ENCODE peak calls at places on chromosomes 5 and 9, in nine cellular contexts. G is GM20000, F is GM13976, N is left lung, E is spleen, W is activated B cell treated with CpG ODN at 0.5 μM for 24 hours, I is pancreas, R is cardiac muscle cell, K is hepatocyte. U is an unnamed sample.

GRCh38 chr9:16265671-16266070 is 604.8 kb downstream of the BNC2 start:
- DNase-seq in E (no peak), N (no peak), R (no peak), F (no peak), G (no peak), I (no peak), W (no peak), K (no peak), U (no peak)

GRCh38 chr9:124216474-124217176 is 41.1 kb upstream of the NEK6 start:
- DNase-seq in W (peak; percentile 59), K (no peak), N (peak; percentile 72), I (no peak), F (peak; percentile 59), E (peak; percentile 93), R (no peak), G (peak; percentile 40), U (peak; percentile 72)

GRCh38 chr9:134871941-134872340 is 8.7 kb upstream of the FCN2 start:
- DNase-seq in F (no peak), K (no peak), W (no peak), R (peak; percentile 29), N (no peak), G (no peak), E (no peak), I (no peak), U (no peak)

GRCh38 chr9:113261917-113262671 is 13.3 kb downstream of the CDC26 start:
- DNase-seq in W (no peak), N (no peak), G (no peak), K (no peak), I (no peak), R (no peak), E (no peak), F (no peak), U (no peak)

GRCh38 chr5:123705741-123706140 is 193.8 kb downstream of the CSNK1G3 start:
- DNase-seq in F (no peak), I (no peak), N (no peak), K (no peak), G (no peak), R (peak; percentile 79), E (no peak), W (no peak), U (no peak)

GRCh38 chr9:70085241-70085640 is 41.6 kb downstream of the MAMDC2 start:
- DNase-seq in I (no peak), N (no peak), W (no peak), E (no peak), F (no peak), R (peak; percentile 65), K (peak; percentile 45), G (no peak), U (no peak)

GRCh38 chr5:15995206-15996052 is 184.2 kb downstream of the MARCHF11 start:
- DNase-seq in G (no peak), K (peak; percentile 28), I (no peak), F (no peak), E (no peak), R (peak; percentile 64), W (no peak), N (no peak), U (no peak)

GRCh38 chr5:2184024-2184362 is 301.3 kb upstream of the IRX4 start:
- DNase-seq in F (no peak), K (no peak), G (no peak), N (no peak), E (no peak), I (no peak), R (no peak), W (no peak), U (no peak)

GRCh38 chr9:115198018-115198417 is 80.1 kb upstream of the TNC start:
- DNase-seq in R (peak; percentile 37), G (no peak), K (no peak), F (no peak), E (no peak), W (no peak), N (peak; percentile 33), I (no peak), U (no peak)

GRCh38 chr5:9343146-9343850 is 202.6 kb downstream of the SEMA5A start:
- DNase-seq in I (no peak), G (no peak), F (no peak), W (no peak), R (no peak), K (no peak), E (no peak), N (no peak), U (no peak)

GRCh38 chr9:624935-625505 is 216.5 kb upstream of the DMRT1 start:
- DNase-seq in R (peak; percentile 49), K (no peak), W (no peak), F (no peak), G (no peak), I (no peak), E (no peak), N (no peak), U (no peak)

GRCh38 chr5:84724683-84725082 is 340.0 kb upstream of the EDIL3 start:
- DNase-seq in W (no peak), R (peak; percentile 46), K (no peak), N (no peak), I (no peak), E (no peak), F (no peak), G (no peak), U (no peak)

GRCh38 chr9:135156525-135157510 is 69.3 kb downstream of the OLFM1 start:
- DNase-seq in F (peak; percentile 69), E (no peak), I (peak; percentile 43), K (peak; percentile 88), G (peak; percentile 52), N (no peak), W (no peak), R (peak; percentile 69), U (no peak)

GRCh38 chr9:81499021-81499454 is 190.3 kb downstream of the TLE1 start:
- DNase-seq in N (no peak), K (peak; percentile 19), E (no peak), I (peak; percentile 11), R (peak; percentile 81), F (no peak), G (no peak), W (no peak), U (no peak)

GRCh38 chr9:127056446-127056845 is 66.0 kb downstream of the ANGPTL2 start:
- DNase-seq in G (no peak), K (no peak), E (no peak), N (no peak), W (no peak), R (no peak), I (no peak), F (no peak), U (no peak)

DNA sequence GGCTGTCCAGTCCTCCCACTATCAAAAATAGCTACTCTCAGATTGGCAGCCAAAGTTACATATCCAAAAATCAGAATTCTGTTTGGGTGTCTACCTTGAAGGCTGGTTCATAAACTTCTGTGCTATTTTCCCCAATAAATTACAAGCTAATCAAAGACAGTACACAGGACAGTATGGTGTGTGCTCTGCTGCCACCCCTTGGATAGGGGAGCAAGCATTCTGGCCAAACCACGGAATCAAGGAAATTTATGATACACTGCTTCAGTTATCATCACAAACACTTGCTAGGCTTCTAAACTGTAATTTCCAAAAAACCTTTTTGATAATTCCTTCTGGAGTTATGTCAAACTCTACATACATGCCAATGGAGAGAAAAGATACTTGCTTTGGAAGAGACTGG is 15.9 kb downstream of the ETF1 start:
- DNase-seq in W (no peak), G (no peak), R (no peak), F (no peak), K (no peak), N (no peak), I (no peak), E (no peak), U (no peak)
- TF ChIP-seq CTCF in W (no peak), G (no peak), R (no peak), F (no peak), K (no peak), N (no peak), I (no peak), E (no peak), U (no peak)

DNA sequence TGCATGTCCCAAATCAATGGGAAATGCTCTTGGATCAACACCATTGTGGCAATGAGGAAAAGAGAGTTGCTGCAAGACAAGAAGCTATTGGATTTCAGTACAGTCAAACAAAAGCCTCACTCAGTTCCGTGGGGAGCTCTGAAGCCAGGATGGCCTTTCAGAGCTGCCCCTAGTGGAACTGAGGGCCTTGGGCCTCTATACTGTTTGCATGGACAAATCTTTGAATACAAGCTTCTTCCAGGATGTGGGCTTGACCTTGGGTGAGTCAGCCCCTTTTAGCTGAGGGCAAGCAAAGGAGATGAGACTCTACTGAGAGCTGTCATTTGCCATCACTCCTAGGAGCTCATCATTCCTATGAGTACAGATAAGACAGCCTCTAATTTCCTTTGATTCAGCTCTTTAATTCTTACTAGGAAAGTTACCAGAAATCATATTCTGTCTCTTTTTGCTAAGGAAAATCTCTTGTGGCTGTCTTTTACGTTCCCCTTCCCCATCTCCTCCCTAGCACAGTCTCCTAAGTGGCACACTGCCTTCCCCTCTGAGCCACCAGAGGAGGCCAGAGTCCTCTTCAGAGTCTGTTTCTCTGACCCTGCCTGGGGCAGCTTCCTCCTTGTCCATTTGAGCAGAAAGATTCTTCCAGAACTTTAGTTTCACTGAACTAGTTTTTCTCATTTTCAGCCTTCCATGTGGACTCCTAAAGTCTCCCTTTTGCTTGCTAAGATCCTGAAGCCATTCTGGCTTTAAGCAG is 168.8 kb upstream of the POC5 start:
- DNase-seq in F (no peak), W (no peak), E (peak; percentile 60), K (peak; percentile 30), I (no peak), N (no peak), R (no peak), G (peak; percentile 5), U (no peak)
- TF ChIP-seq CTCF in F (peak; percentile 56), W (no peak), E (peak; percentile 27), K (peak; percentile 35), I (no peak), N (no peak), R (no peak), G (peak; percentile 43), U (no peak)

GRCh38 chr9:101477214-101477613 is 41.6 kb upstream of the ALDOB start:
- DNase-seq in F (no peak), N (no peak), I (no peak), E (no peak), R (no peak), G (no peak), W (no peak), K (no peak), U (no peak)

GRCh38 chr9:101477736-101478135 is 42.2 kb upstream of the ALDOB start:
- DNase-seq in K (no peak), F (no peak), I (no peak), W (no peak), G (no peak), N (no peak), E (no peak), R (no peak), U (no peak)

GRCh38 chr9:101479337-101480045 is 43.9 kb upstream of the ALDOB start:
- DNase-seq in K (peak; percentile 22), F (no peak), I (peak; percentile 29), G (no peak), R (no peak), N (no peak), W (no peak), E (no peak), U (no peak)

GRCh38 chr9:101478906-101479305 is 43.3 kb upstream of the ALDOB start:
- DNase-seq in I (no peak), N (no peak), W (no peak), K (no peak), R (no peak), F (no peak), G (no peak), E (no peak), U (no peak)

GRCh38 chr9:101478444-101478843 is 42.9 kb upstream of the ALDOB start:
- DNase-seq in F (no peak), K (no peak), R (no peak), N (no peak), E (no peak), I (no peak), W (no peak), G (no peak), U (no peak)
- TF ChIP-seq CTCF in F (no peak), K (peak; percentile 4), R (no peak), N (no peak), E (no peak), I (no peak), W (no peak), G (no peak), U (no peak)

GRCh38 chr9:137095664-137096517 is 9.1 kb downstream of the MAN1B1 start:
- DNase-seq in K (no peak), R (no peak), G (peak; percentile 87), N (no peak), I (no peak), F (peak; percentile 88), E (peak; percentile 91), W (peak; percentile 49), U (no peak)
- TF ChIP-seq CTCF in K (no peak), R (peak; percentile 11), G (peak; percentile 51), N (no peak), I (no peak), F (peak; percentile 60), E (peak; percentile 40), W (no peak), U (no peak)

U was measured in CD14-positive monocyte.